ENCODE peak calls at places on chromosome 2, in six cellular contexts. One of them, this sample, is unnamed.

GRCh38 chr2:218852911-218853667 is 6.5 kb upstream of the WNT6 start:
- DNase-seq in suprapubic skin: peak
- DNase-seq in K562: peak
- DNase-seq in HCT116: peak
- DNase-seq in stomach: peak
- DNase-seq in transverse colon: peak
- DNase-seq in this sample: no peak

GRCh38 chr2:145199052-145199451 is 679.1 kb upstream of the ZEB2 start:
- DNase-seq in stomach: no peak
- DNase-seq in transverse colon: no peak
- DNase-seq in K562: no peak
- DNase-seq in HCT116: no peak
- DNase-seq in suprapubic skin: no peak
- DNase-seq in this sample: no peak

GRCh38 chr2:89763254-89763580 is 1071.7 kb downstream of the RPIA start:
- DNase-seq in suprapubic skin: peak
- DNase-seq in HCT116: no peak
- DNase-seq in K562: peak
- DNase-seq in stomach: peak
- DNase-seq in transverse colon: no peak
- DNase-seq in this sample: no peak

GRCh38 chr2:237282568-237283128 is 131.3 kb downstream of the COL6A3 start:
- DNase-seq in K562: no peak
- DNase-seq in suprapubic skin: no peak
- DNase-seq in stomach: no peak
- DNase-seq in HCT116: no peak
- DNase-seq in transverse colon: no peak
- DNase-seq in this sample: no peak

GRCh38 chr2:154158101-154158500 is 286.4 kb downstream of the GALNT13 start:
- DNase-seq in HCT116: no peak
- DNase-seq in transverse colon: no peak
- DNase-seq in K562: no peak
- DNase-seq in suprapubic skin: no peak
- DNase-seq in stomach: no peak
- DNase-seq in this sample: no peak

GRCh38 chr2:3470166-3470651 is 49.1 kb downstream of the ADI1 start:
- DNase-seq in transverse colon: no peak
- DNase-seq in K562: no peak
- DNase-seq in suprapubic skin: no peak
- DNase-seq in stomach: peak
- DNase-seq in HCT116: no peak
- DNase-seq in this sample: no peak

GRCh38 chr2:71742953-71743601 is 289.7 kb downstream of the DYSF start:
- DNase-seq in suprapubic skin: peak
- DNase-seq in transverse colon: peak
- DNase-seq in stomach: no peak
- DNase-seq in K562: peak
- DNase-seq in HCT116: peak
- DNase-seq in this sample: no peak

GRCh38 chr2:220001693-220002260 is 374.3 kb downstream of the SLC4A3 start:
- DNase-seq in suprapubic skin: no peak
- DNase-seq in stomach: no peak
- DNase-seq in transverse colon: no peak
- DNase-seq in K562: no peak
- DNase-seq in HCT116: no peak
- DNase-seq in this sample: no peak

GRCh38 chr2:216596234-216596985 is 36.8 kb upstream of the IGFBP2 start:
- DNase-seq in HCT116: no peak
- DNase-seq in transverse colon: no peak
- DNase-seq in stomach: no peak
- DNase-seq in suprapubic skin: no peak
- DNase-seq in K562: no peak
- DNase-seq in this sample: no peak

GRCh38 chr2:228545041-228545440 is 363.6 kb upstream of the SPHKAP start:
- DNase-seq in K562: no peak
- DNase-seq in stomach: no peak
- DNase-seq in transverse colon: no peak
- DNase-seq in HCT116: no peak
- DNase-seq in suprapubic skin: no peak
- DNase-seq in this sample: no peak

GRCh38 chr2:176137883-176138282 is 8.4 kb downstream of the HOXD8 start:
- DNase-seq in suprapubic skin: no peak
- DNase-seq in K562: no peak
- DNase-seq in transverse colon: no peak
- DNase-seq in HCT116: no peak
- DNase-seq in stomach: no peak
- DNase-seq in this sample: no peak
- H3K4me3 ChIP-seq in suprapubic skin: peak
- H3K4me3 ChIP-seq in K562: no peak
- H3K4me3 ChIP-seq in transverse colon: no peak
- H3K4me3 ChIP-seq in HCT116: no peak
- H3K4me3 ChIP-seq in stomach: no peak
- H3K4me3 ChIP-seq in this sample: peak

GRCh38 chr2:64204006-64204632 is 59.9 kb upstream of the PELI1 start:
- DNase-seq in HCT116: no peak
- DNase-seq in K562: no peak
- DNase-seq in suprapubic skin: peak
- DNase-seq in transverse colon: peak
- DNase-seq in stomach: no peak
- DNase-seq in this sample: no peak
- TF ChIP-seq POLR2A in HCT116: no peak
- TF ChIP-seq POLR2A in K562: no peak
- TF ChIP-seq POLR2A in suprapubic skin: no peak
- TF ChIP-seq POLR2A in transverse colon: no peak
- TF ChIP-seq POLR2A in stomach: no peak
- TF ChIP-seq POLR2A in this sample: no peak

GRCh38 chr2:207354466-207354865 is 175.3 kb upstream of the CREB1 start:
- DNase-seq in transverse colon: no peak
- DNase-seq in HCT116: no peak
- DNase-seq in suprapubic skin: no peak
- DNase-seq in stomach: no peak
- DNase-seq in K562: no peak
- DNase-seq in this sample: no peak

GRCh38 chr2:207353836-207354235 is 175.9 kb upstream of the CREB1 start:
- DNase-seq in K562: no peak
- DNase-seq in HCT116: no peak
- DNase-seq in transverse colon: no peak
- DNase-seq in stomach: no peak
- DNase-seq in suprapubic skin: no peak
- DNase-seq in this sample: no peak

GRCh38 chr2:207351171-207351570 is 178.6 kb upstream of the CREB1 start:
- DNase-seq in transverse colon: no peak
- DNase-seq in HCT116: no peak
- DNase-seq in stomach: no peak
- DNase-seq in K562: no peak
- DNase-seq in suprapubic skin: no peak
- DNase-seq in this sample: no peak

GRCh38 chr2:207356604-207357003 is 173.2 kb upstream of the CREB1 start:
- DNase-seq in stomach: no peak
- DNase-seq in K562: no peak
- DNase-seq in suprapubic skin: no peak
- DNase-seq in HCT116: no peak
- DNase-seq in transverse colon: no peak
- DNase-seq in this sample: no peak

DNA sequence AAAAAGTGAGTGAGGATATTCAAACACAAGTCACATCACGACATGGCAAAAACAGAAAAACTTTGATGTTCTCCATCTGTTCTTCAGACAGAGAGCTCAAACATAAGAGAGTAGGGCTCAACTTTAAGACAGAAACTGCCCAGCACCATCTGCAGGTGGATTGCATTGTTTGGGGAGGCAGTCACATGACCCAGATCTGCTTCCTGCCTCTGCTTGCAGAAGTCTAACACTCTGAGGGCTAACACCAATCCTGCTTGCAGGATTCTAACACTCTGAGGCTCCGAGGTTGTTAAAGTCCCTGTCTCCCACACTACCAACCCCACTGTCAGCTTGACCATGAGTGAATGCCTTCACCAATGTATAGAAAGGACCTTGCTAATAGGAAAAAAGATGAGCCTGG is 176.8 kb upstream of the CREB1 start:
- DNase-seq in suprapubic skin: no peak
- DNase-seq in HCT116: no peak
- DNase-seq in stomach: no peak
- DNase-seq in transverse colon: no peak
- DNase-seq in K562: no peak
- DNase-seq in this sample: no peak
- TF ChIP-seq POLR2AphosphoS5 in suprapubic skin: no peak
- TF ChIP-seq POLR2AphosphoS5 in HCT116: no peak
- TF ChIP-seq POLR2AphosphoS5 in stomach: no peak
- TF ChIP-seq POLR2AphosphoS5 in transverse colon: no peak
- TF ChIP-seq POLR2AphosphoS5 in K562: no peak
- TF ChIP-seq POLR2AphosphoS5 in this sample: no peak

GRCh38 chr2:160392201-160392600 is 101.4 kb downstream of the RBMS1 start:
- DNase-seq in suprapubic skin: no peak
- DNase-seq in HCT116: no peak
- DNase-seq in stomach: no peak
- DNase-seq in K562: no peak
- DNase-seq in transverse colon: no peak
- DNase-seq in this sample: no peak

GRCh38 chr2:160390544-160391258 is 102.9 kb downstream of the RBMS1 start:
- DNase-seq in K562: no peak
- DNase-seq in HCT116: no peak
- DNase-seq in suprapubic skin: no peak
- DNase-seq in transverse colon: no peak
- DNase-seq in stomach: no peak
- DNase-seq in this sample: no peak

GRCh38 chr2:160387558-160388262 is 105.9 kb downstream of the RBMS1 start:
- DNase-seq in transverse colon: peak
- DNase-seq in HCT116: no peak
- DNase-seq in K562: no peak
- DNase-seq in suprapubic skin: peak
- DNase-seq in stomach: peak
- DNase-seq in this sample: no peak

GRCh38 chr2:160389875-160390274 is 103.7 kb downstream of the RBMS1 start:
- DNase-seq in suprapubic skin: no peak
- DNase-seq in stomach: no peak
- DNase-seq in K562: no peak
- DNase-seq in HCT116: no peak
- DNase-seq in transverse colon: no peak
- DNase-seq in this sample: no peak

DNA sequence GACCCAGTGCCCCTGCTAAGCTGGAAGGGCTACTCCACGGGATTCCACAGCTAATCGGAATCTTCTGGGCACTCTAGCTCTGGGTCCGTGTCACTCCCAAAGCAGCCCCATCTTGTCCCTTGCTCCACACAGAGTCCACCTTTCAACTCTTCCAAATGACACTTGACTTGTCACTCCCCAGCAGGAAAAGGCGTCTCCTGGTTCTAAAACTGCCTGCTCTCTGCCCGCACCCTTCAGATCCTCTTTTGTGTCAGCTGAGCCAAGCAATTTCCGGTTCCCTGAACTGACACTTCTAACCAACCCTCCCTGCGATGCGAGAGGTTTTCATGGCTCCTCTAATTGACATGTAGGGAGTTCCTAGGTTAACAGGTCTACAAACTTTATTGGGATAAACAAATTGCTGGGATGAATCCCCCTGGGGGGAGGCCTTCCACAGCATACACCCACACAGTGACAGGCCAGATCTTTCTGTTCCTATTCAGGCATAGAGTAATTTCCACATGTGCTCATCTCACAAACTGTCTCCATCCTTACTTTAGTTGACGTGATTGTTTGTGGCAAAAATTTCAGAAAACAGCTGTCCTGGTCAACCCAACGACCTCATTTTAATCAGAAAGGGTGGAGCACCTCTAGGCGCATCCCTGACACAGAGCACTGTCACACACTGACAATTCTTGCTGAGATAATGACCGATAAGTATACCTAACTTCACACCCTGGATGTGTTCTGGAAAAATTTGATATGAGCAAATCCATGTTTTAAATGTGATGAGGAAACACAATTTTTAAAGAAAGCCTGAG is 104.9 kb downstream of the RBMS1 start:
- DNase-seq in HCT116: no peak
- DNase-seq in suprapubic skin: peak
- DNase-seq in transverse colon: peak
- DNase-seq in stomach: peak
- DNase-seq in K562: no peak
- DNase-seq in this sample: no peak
- H3K4me3 ChIP-seq in HCT116: no peak
- H3K4me3 ChIP-seq in suprapubic skin: peak
- H3K4me3 ChIP-seq in transverse colon: no peak
- H3K4me3 ChIP-seq in stomach: no peak
- H3K4me3 ChIP-seq in K562: no peak
- H3K4me3 ChIP-seq in this sample: peak

DNA sequence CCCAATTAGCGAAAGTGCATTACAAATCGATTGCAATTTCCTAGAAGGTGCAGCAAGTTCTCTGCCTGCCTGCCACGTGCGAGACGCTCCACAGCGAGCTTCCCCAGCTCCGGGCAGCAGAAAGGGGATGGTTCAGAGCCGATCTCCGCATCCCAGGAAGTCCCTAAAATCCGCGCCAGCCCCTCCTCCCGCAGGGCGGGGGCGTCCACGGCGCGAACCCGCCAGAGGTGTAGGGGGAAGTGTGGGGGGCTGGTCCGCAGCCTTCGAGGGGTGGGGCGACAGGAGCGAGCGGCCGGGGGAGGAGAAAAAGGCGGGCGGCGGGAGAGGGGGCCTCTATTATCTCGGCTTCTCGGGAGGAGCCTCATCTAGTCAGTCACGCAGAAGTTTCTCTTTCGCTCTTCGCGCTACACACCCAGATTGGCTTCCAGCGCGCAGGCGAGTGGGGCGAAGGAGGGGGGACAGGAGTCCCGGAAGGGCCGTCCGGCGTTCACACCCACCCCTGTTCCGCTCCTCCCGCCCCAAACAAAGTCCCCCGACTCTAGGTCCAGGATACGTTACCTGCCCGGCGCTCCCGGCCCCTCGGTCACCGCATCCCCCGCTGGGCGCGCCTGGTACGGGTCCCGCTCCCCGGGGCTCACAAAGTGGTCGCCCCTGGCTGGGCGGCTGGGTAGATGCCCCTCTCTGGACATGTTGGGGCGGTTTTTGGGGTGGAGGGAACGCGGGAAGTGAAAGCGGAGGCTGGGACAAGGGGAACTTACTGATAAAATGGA is 9.1 kb upstream of the NR4A2 start:
- DNase-seq in HCT116: peak
- DNase-seq in stomach: peak
- DNase-seq in suprapubic skin: peak
- DNase-seq in K562: peak
- DNase-seq in transverse colon: peak
- DNase-seq in this sample: no peak
- TF ChIP-seq POLR2A in HCT116: peak
- TF ChIP-seq POLR2A in stomach: peak
- TF ChIP-seq POLR2A in suprapubic skin: peak
- TF ChIP-seq POLR2A in K562: peak
- TF ChIP-seq POLR2A in transverse colon: peak
- TF ChIP-seq POLR2A in this sample: no peak

This sample was measured in vagina.